ENCODE peak calls at places on chromosomes 4 and X, in eight cellular contexts. L, D, S, Q, W, C, P and B are unnamed samples.

GRCh38 chr4:146335763-146336412 is 121.5 kb downstream of the REELD1 start:
- DNase-seq in S (no peak), D (no peak), P (no peak), Q (no peak), C (no peak), L (no peak), W (no peak), B (no peak)

GRCh38 chr4:175929932-175930331 is 117.9 kb upstream of the GPM6A start:
- DNase-seq in P (no peak), D (no peak), W (no peak), Q (no peak), C (no peak), S (no peak), L (no peak), B (no peak)

GRCh38 chr4:57037982-57038604 is 59.4 kb downstream of the POLR2B start:
- DNase-seq in W (peak), L (no peak), D (no peak), S (peak), Q (peak), C (no peak), P (no peak), B (peak)

GRCh38 chr4:146059153-146059552 is 116.4 kb upstream of the LSM6 start:
- DNase-seq in C (no peak), Q (no peak), W (peak), S (no peak), P (peak), D (no peak), L (peak), B (no peak)

GRCh38 chr4:173264245-173264959 is 69.8 kb downstream of the HMGB2 start:
- DNase-seq in D (peak), C (peak), W (no peak), Q (no peak), S (peak), P (no peak), L (no peak), B (peak)

GRCh38 chrX:3501833-3502535 is 155.5 kb upstream of the MXRA5 start:
- DNase-seq in P (no peak), C (peak), W (no peak), D (no peak), S (no peak), L (no peak), Q (no peak), B (no peak)

GRCh38 chrX:30597258-30598012 is 19.9 kb upstream of the TASL start:
- DNase-seq in Q (no peak), D (no peak), W (peak), L (no peak), S (no peak), P (no peak), C (no peak), B (no peak)

GRCh38 chr4:26491449-26492170 is 1.3 kb upstream of the CCKAR start:
- DNase-seq in C (no peak), W (no peak), D (no peak), P (no peak), L (no peak), S (no peak), Q (no peak), B (no peak)

GRCh38 chr4:73311428-73311827 is 52.8 kb upstream of the ANKRD17 start:
- DNase-seq in Q (no peak), W (no peak), C (peak), P (no peak), D (no peak), L (no peak), S (no peak), B (no peak)

GRCh38 chr4:24160358-24160757 is 270.5 kb upstream of the PPARGC1A start:
- DNase-seq in C (peak), D (no peak), Q (no peak), W (no peak), S (no peak), L (no peak), P (no peak), B (no peak)

GRCh38 chr4:160296476-160296875 is 1193.6 kb downstream of the RAPGEF2 start:
- DNase-seq in S (no peak), Q (no peak), W (no peak), P (no peak), C (no peak), L (no peak), D (no peak), B (no peak)

GRCh38 chr4:185127021-185127925 is 15.8 kb upstream of the SLC25A4 start:
- DNase-seq in C (peak), W (peak), L (no peak), S (peak), Q (no peak), D (no peak), P (no peak), B (peak)

GRCh38 chrX:72676465-72676864 is 37.6 kb downstream of the PHKA1 start:
- DNase-seq in L (no peak), S (no peak), W (no peak), D (no peak), Q (no peak), P (no peak), C (no peak), B (no peak)

GRCh38 chrX:11888421-11888820 is 130.4 kb downstream of the MSL3 start:
- DNase-seq in P (no peak), Q (no peak), D (no peak), W (no peak), S (no peak), L (no peak), C (no peak), B (no peak)

GRCh38 chr4:140174535-140174934 is 20.6 kb upstream of the MAML3 start:
- DNase-seq in P (no peak), C (no peak), D (no peak), W (no peak), L (no peak), Q (no peak), S (no peak), B (no peak)

GRCh38 chr4:32841217-32841616 is 2121.0 kb downstream of the PCDH7 start:
- DNase-seq in S (no peak), P (no peak), L (no peak), C (no peak), Q (no peak), D (no peak), W (no peak), B (no peak)

GRCh38 chr4:19735012-19735411 is 516.7 kb upstream of the SLIT2 start:
- DNase-seq in P (no peak), W (no peak), C (no peak), D (no peak), L (no peak), Q (no peak), S (no peak), B (no peak)

GRCh38 chr4:110003401-110004187 is 90.9 kb downstream of the EGF start:
- DNase-seq in L (no peak), Q (no peak), P (no peak), S (no peak), D (no peak), C (peak), W (no peak), B (no peak)

GRCh38 chr4:141636077-141636770 is at the start of gene IL15:
- DNase-seq in Q (no peak), C (no peak), S (peak), D (peak), W (peak), L (peak), P (no peak), B (peak)

GRCh38 chr4:80876810-80877209 is 153.7 kb upstream of the BMP3 start:
- DNase-seq in Q (no peak), C (no peak), P (no peak), L (no peak), W (peak), S (no peak), D (no peak), B (no peak)

GRCh38 chr4:154622598-154622997 is 10.1 kb upstream of the FGG start:
- DNase-seq in S (no peak), L (no peak), P (no peak), D (no peak), C (peak), W (peak), Q (no peak), B (peak)

GRCh38 chr4:189785257-189785656 is 155.4 kb upstream of the FRG1 start:
- DNase-seq in L (no peak), P (no peak), Q (no peak), D (no peak), S (no peak), W (no peak), C (no peak), B (no peak)

GRCh38 chr4:76305971-76306881 is at the start of gene STBD1:
- DNase-seq in P (peak), Q (no peak), S (peak), C (peak), W (peak), L (no peak), D (peak), B (peak)

GRCh38 chr4:8586671-8587468 is 5.7 kb upstream of the CPZ start:
- DNase-seq in D (peak), S (no peak), L (no peak), W (no peak), P (no peak), C (no peak), Q (no peak), B (no peak)

GRCh38 chr4:80434238-80434637 is 98.7 kb downstream of the CFAP299 start:
- DNase-seq in W (no peak), C (peak), L (no peak), S (no peak), P (no peak), D (no peak), Q (no peak), B (no peak)

GRCh38 chrX:136662104-136662503 is 14.1 kb downstream of the CD40LG start:
- DNase-seq in Q (no peak), L (no peak), S (no peak), W (no peak), D (no peak), C (no peak), P (no peak), B (no peak)

GRCh38 chr4:185849543-185850185 is 37.7 kb upstream of the SORBS2 start:
- DNase-seq in L (no peak), D (no peak), C (no peak), Q (no peak), P (no peak), W (no peak), S (no peak), B (no peak)

GRCh38 chrX:11555759-11556158 is 110.0 kb downstream of the ARHGAP6 start:
- DNase-seq in L (no peak), C (no peak), D (no peak), P (no peak), Q (no peak), S (no peak), W (no peak), B (no peak)

GRCh38 chrX:134626434-134626833 is 31.8 kb downstream of the PLAC1 start:
- DNase-seq in L (no peak), Q (no peak), D (no peak), P (no peak), C (no peak), S (no peak), W (no peak), B (no peak)

GRCh38 chr4:6974138-6974848 is 64.7 kb downstream of the TBC1D14 start:
- DNase-seq in Q (peak), P (peak), C (peak), L (peak), D (no peak), S (peak), W (peak), B (peak)

GRCh38 chr4:143336828-143337599 is at the start of gene GAB1:
- DNase-seq in S (peak), D (peak), C (peak), Q (peak), W (peak), L (no peak), P (no peak), B (peak)

GRCh38 chr4:8849266-8850073 is 22.2 kb downstream of the HMX1 start:
- DNase-seq in Q (no peak), L (no peak), C (no peak), W (no peak), P (no peak), S (no peak), D (no peak), B (no peak)

GRCh38 chr4:124505211-124505610 is 207.3 kb downstream of the ANKRD50 start:
- DNase-seq in W (no peak), Q (no peak), S (no peak), L (no peak), D (no peak), P (no peak), C (no peak), B (no peak)

GRCh38 chr4:124514588-124514987 is 197.9 kb downstream of the ANKRD50 start:
- DNase-seq in L (no peak), W (no peak), D (no peak), C (no peak), Q (no peak), S (no peak), P (no peak), B (no peak)

GRCh38 chr4:124509151-124509550 is 203.4 kb downstream of the ANKRD50 start:
- DNase-seq in L (no peak), D (no peak), S (no peak), P (no peak), Q (no peak), W (no peak), C (no peak), B (no peak)
- TF ChIP-seq CTCF in L (no peak), D (no peak), S (no peak), P (no peak), Q (no peak), W (no peak), C (no peak), B (no peak)

DNA sequence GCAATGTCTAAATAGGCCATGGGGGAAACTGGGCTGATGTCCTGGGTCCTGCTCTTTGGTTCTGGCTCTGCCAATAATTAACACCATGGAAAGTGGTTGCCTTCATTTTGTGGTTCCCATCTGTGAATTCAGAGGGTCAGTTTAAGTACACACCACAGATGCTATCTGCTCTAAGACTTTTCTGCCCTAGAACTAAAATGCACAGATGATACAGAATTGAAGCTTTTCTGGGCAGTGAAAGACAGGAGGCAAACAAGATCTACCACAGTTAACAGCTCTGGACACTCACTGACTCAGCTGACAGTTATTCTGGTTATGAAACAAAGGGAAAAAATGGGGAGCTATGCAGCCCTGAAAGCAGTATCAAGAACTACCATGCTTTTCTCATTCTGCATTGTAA is 37.3 kb downstream of the APBB2 start:
- DNase-seq in P (no peak), Q (no peak), L (no peak), W (no peak), D (no peak), C (peak), S (no peak), B (no peak)
- TF ChIP-seq CTCF in P (no peak), Q (no peak), L (no peak), W (no peak), D (no peak), C (no peak), S (no peak), B (no peak)

DNA sequence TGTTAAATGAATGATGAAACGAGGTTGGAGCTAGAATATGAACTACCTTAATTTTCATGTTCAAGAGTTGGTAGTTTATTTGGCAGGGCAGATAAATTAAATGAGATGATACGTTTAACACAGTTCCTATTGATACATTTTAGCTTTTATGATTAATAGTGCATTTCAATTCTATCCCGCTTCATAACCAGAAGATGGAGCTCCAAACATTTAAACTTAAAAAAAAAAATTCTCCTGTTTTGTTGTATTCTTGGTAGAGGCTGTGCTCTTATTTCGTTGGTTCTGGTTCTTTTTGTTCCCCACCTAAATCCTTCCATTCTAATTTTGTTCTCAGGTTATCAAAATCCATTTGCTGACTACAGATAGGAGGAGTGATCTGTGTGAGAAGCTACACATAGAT is 71.8 kb upstream of the PTPN13 start:
- DNase-seq in Q (no peak), P (no peak), C (no peak), S (no peak), L (no peak), W (no peak), D (no peak), B (no peak)
- TF ChIP-seq CTCF in Q (peak), P (no peak), C (no peak), S (no peak), L (no peak), W (peak), D (no peak), B (no peak)

GRCh38 chr4:106818764-106819163 is 217.3 kb downstream of the DKK2 start:
- DNase-seq in D (no peak), S (no peak), C (no peak), L (no peak), W (no peak), P (no peak), Q (no peak), B (no peak)
- TF ChIP-seq CTCF in D (no peak), S (no peak), C (no peak), L (no peak), W (no peak), P (no peak), Q (no peak), B (peak)

GRCh38 chrX:24245201-24245600 is 68.7 kb downstream of the SUPT20HL2 start:
- DNase-seq in Q (no peak), C (peak), S (no peak), W (no peak), P (no peak), L (no peak), D (no peak), B (no peak)

GRCh38 chrX:24243692-24244091 is 70.2 kb downstream of the SUPT20HL2 start:
- DNase-seq in S (no peak), Q (no peak), L (no peak), C (no peak), D (no peak), P (no peak), W (no peak), B (no peak)

GRCh38 chrX:24242649-24243556 is 71.0 kb downstream of the SUPT20HL2 start:
- DNase-seq in Q (no peak), C (peak), S (peak), L (peak), W (peak), P (peak), D (no peak), B (no peak)

GRCh38 chrX:24241822-24242648 is 71.8 kb downstream of the SUPT20HL2 start:
- DNase-seq in L (no peak), S (no peak), Q (no peak), W (peak), P (no peak), C (peak), D (no peak), B (no peak)
- TF ChIP-seq CTCF in L (peak), S (peak), Q (peak), W (peak), P (no peak), C (no peak), D (no peak), B (no peak)

GRCh38 chrX:34578237-34578636 is 78.8 kb downstream of the TMEM47 start:
- DNase-seq in S (no peak), W (no peak), C (peak), D (no peak), Q (no peak), L (no peak), P (no peak), B (no peak)
- TF ChIP-seq CTCF in S (no peak), W (no peak), C (peak), D (no peak), Q (peak), L (no peak), P (no peak), B (no peak)